ENCODE peak calls at places on chromosomes 6 and 20, in seven cellular contexts. K, Z, U, E, Y, G and N are unnamed samples. For H3K4me1 and H3K36me3, the result is how much of the 10 kb centered on the place peaks cover.

GRCh38 chr6:122647765-122648164 is 37.6 kb downstream of the PKIB start:
- DNase-seq in K (no peak), Z (no peak), U (no peak), E (no peak), Y (no peak), G (no peak), N (no peak)

GRCh38 chr6:92589970-92590369 is 829.4 kb downstream of the EPHA7 start:
- DNase-seq in K (no peak), Z (no peak), U (no peak), E (no peak), Y (no peak), G (no peak), N (no peak)

GRCh38 chr6:147099974-147100373 is 104.2 kb upstream of the STXBP5 start:
- DNase-seq in K (no peak), Z (no peak), U (no peak), E (no peak), Y (no peak), G (no peak), N (no peak)

GRCh38 chr6:28203201-28203600 is 21.9 kb upstream of the ZSCAN9 start:
- DNase-seq in K (no peak), Z (no peak), U (no peak), E (no peak), Y (no peak), G (no peak), N (no peak)

GRCh38 chr6:10441004-10441654 is 26.3 kb upstream of the TFAP2A start:
- DNase-seq in K (no peak), Z (no peak), U (no peak), E (no peak), Y (peak), G (no peak), N (no peak)

GRCh38 chr20:61757678-61758555 is 307.8 kb downstream of the TAF4 start:
- DNase-seq in K (no peak), Z (no peak), U (peak), E (no peak), Y (no peak), G (no peak), N (no peak)

GRCh38 chr20:37519508-37520416 is 1.3 kb upstream of the NNAT start:
- DNase-seq in K (no peak), Z (peak), U (no peak), E (peak), Y (no peak), G (peak), N (no peak)

GRCh38 chr6:169930799-169931198 is 179.4 kb downstream of the ERMARD start:
- DNase-seq in K (no peak), Z (no peak), U (no peak), E (no peak), Y (no peak), G (no peak), N (no peak)

GRCh38 chr6:170024940-170025339 is 265.9 kb downstream of the DLL1 start:
- DNase-seq in K (peak), Z (peak), U (no peak), E (no peak), Y (no peak), G (peak), N (no peak)

DNA sequence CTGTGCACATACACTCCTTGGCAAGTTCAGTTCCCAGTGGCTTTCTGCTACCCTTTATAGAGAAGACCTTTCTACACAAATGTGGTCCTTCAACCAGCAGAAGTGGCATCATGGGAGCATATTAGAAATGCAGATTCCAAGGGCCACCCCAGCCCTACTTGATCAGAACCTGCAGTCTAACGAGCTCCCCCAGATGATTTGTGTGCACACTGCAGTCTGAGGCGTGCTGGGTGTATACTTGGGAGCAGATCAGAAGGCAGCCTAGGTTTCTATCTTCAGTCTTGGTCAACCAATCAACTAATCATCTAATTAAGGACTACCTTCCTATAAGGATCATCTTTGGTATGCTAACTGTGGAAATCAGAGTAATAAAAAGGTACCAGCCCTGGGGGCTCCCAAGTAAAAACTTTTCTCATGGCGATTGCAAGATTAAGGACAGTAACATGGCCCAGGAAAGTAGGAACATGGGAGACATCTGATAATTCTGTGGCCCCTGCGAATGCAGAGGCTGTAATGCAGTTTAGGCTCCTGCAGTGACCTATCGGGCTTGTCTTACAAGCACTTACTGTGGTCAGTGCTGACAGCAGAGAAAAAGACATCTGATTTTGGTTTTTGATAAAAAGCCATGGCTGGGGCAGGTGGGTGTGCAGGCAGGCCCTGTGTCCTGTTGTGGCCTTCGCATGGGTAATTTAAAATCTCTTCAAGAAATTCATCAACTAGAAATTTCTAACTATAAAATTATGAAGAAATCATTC is 19.5 kb upstream of the CCN6 start:
- DNase-seq in K (no peak), Z (no peak), U (no peak), E (no peak), Y (no peak), G (no peak), N (no peak)
- H3K4me1 ChIP-seq in K (under half), Z (under half), U (under half), E (under half), Y (under half), G (under half), N (under half)

GRCh38 chr20:48025061-48025515 is 239.8 kb upstream of the SULF2 start:
- DNase-seq in K (peak), Z (no peak), U (no peak), E (no peak), Y (no peak), G (no peak), N (no peak)
- H3K4me3 ChIP-seq in K (no peak), Z (no peak), U (no peak), E (no peak), Y (no peak), G (no peak), N (no peak)

GRCh38 chr6:131600696-131601095 is 27.3 kb downstream of the MED23 start:
- DNase-seq in K (peak), Z (no peak), U (no peak), E (peak), Y (no peak), G (no peak), N (no peak)

GRCh38 chr6:131602913-131603312 is 25.1 kb downstream of the MED23 start:
- DNase-seq in K (no peak), Z (no peak), U (no peak), E (no peak), Y (no peak), G (no peak), N (no peak)

GRCh38 chr6:131594074-131594473 is 21.0 kb downstream of the ARG1 start:
- DNase-seq in K (no peak), Z (no peak), U (no peak), E (no peak), Y (no peak), G (no peak), N (no peak)

GRCh38 chr6:131592935-131593334 is 19.9 kb downstream of the ARG1 start:
- DNase-seq in K (no peak), Z (no peak), U (no peak), E (no peak), Y (no peak), G (no peak), N (no peak)

GRCh38 chr6:131597448-131597847 is 24.4 kb downstream of the ARG1 start:
- DNase-seq in K (no peak), Z (no peak), U (no peak), E (no peak), Y (no peak), G (no peak), N (no peak)
- H3K36me3 ChIP-seq in K (under half), Z (half or more), U (half or more), E (half or more), Y (half or more), G (under half), N (half or more)

GRCh38 chr20:31516166-31516565 is 1.9 kb downstream of the HM13 start:
- DNase-seq in K (no peak), Z (no peak), U (no peak), E (no peak), Y (no peak), G (no peak), N (no peak)
- H3K4me1 ChIP-seq in K (under half), Z (half or more), U (under half), E (under half), Y (under half), G (under half), N (under half)